ENCODE peak calls at places on chromosomes 13 and 19, in ten cellular contexts. One of them, this sample, is unnamed.

GRCh38 chr19:32363175-32363574 is 17.8 kb downstream of the ZNF507 start:
- DNase-seq in omental fat pad: no peak
- DNase-seq in A673: no peak
- DNase-seq in adrenal gland: peak; percentile 49
- DNase-seq in endothelial cell of umbilical vein: no peak
- DNase-seq in mammary epithelial cell: peak; percentile 70
- DNase-seq in fibroblast of the aortic adventitia: no peak
- DNase-seq in AG04449: no peak
- DNase-seq in GM13977: no peak
- DNase-seq in fibroblast of mammary gland: no peak
- DNase-seq in this sample: no peak

GRCh38 chr19:401836-402535 is 7.0 kb downstream of the C2CD4C start:
- DNase-seq in adrenal gland: no peak
- DNase-seq in fibroblast of the aortic adventitia: no peak
- DNase-seq in omental fat pad: no peak
- DNase-seq in GM13977: no peak
- DNase-seq in AG04449: no peak
- DNase-seq in endothelial cell of umbilical vein: no peak
- DNase-seq in mammary epithelial cell: no peak
- DNase-seq in fibroblast of mammary gland: no peak
- DNase-seq in A673: peak; percentile 37
- DNase-seq in this sample: no peak

GRCh38 chr13:20294497-20294896 is 62.4 kb upstream of the GJB6 start:
- DNase-seq in A673: peak; percentile 5
- DNase-seq in AG04449: no peak
- DNase-seq in GM13977: no peak
- DNase-seq in fibroblast of mammary gland: peak; percentile 15
- DNase-seq in fibroblast of the aortic adventitia: no peak
- DNase-seq in mammary epithelial cell: no peak
- DNase-seq in omental fat pad: no peak
- DNase-seq in endothelial cell of umbilical vein: no peak
- DNase-seq in adrenal gland: no peak
- DNase-seq in this sample: no peak

GRCh38 chr19:36605839-36606478 is 846 bp downstream of the ZNF382 start:
- DNase-seq in mammary epithelial cell: peak; percentile 23
- DNase-seq in GM13977: peak; percentile 53
- DNase-seq in fibroblast of mammary gland: no peak
- DNase-seq in adrenal gland: no peak
- DNase-seq in AG04449: no peak
- DNase-seq in endothelial cell of umbilical vein: peak; percentile 30
- DNase-seq in A673: peak; percentile 44
- DNase-seq in fibroblast of the aortic adventitia: no peak
- DNase-seq in omental fat pad: no peak
- DNase-seq in this sample: no peak

GRCh38 chr19:20244356-20244755 is 77.3 kb downstream of the ZNF486 start:
- DNase-seq in adrenal gland: no peak
- DNase-seq in fibroblast of mammary gland: peak; percentile 0
- DNase-seq in mammary epithelial cell: no peak
- DNase-seq in endothelial cell of umbilical vein: no peak
- DNase-seq in GM13977: no peak
- DNase-seq in A673: no peak
- DNase-seq in AG04449: no peak
- DNase-seq in fibroblast of the aortic adventitia: no peak
- DNase-seq in omental fat pad: no peak
- DNase-seq in this sample: no peak

GRCh38 chr19:17686592-17687042 is 1.5 kb downstream of the UNC13A start:
- DNase-seq in AG04449: no peak
- DNase-seq in mammary epithelial cell: no peak
- DNase-seq in fibroblast of mammary gland: no peak
- DNase-seq in A673: peak; percentile 76
- DNase-seq in fibroblast of the aortic adventitia: peak; percentile 12
- DNase-seq in endothelial cell of umbilical vein: no peak
- DNase-seq in GM13977: peak; percentile 45
- DNase-seq in adrenal gland: peak; percentile 28
- DNase-seq in omental fat pad: no peak
- DNase-seq in this sample: no peak

GRCh38 chr19:53809518-53810186 is 14.5 kb downstream of the NLRP12 start:
- DNase-seq in endothelial cell of umbilical vein: peak; percentile 60
- DNase-seq in adrenal gland: peak; percentile 20
- DNase-seq in GM13977: no peak
- DNase-seq in omental fat pad: no peak
- DNase-seq in fibroblast of the aortic adventitia: no peak
- DNase-seq in mammary epithelial cell: no peak
- DNase-seq in fibroblast of mammary gland: no peak
- DNase-seq in AG04449: no peak
- DNase-seq in A673: peak; percentile 29
- DNase-seq in this sample: no peak

GRCh38 chr19:11269408-11269807 is 7.1 kb upstream of the DOCK6 start:
- DNase-seq in fibroblast of the aortic adventitia: peak; percentile 41
- DNase-seq in AG04449: no peak
- DNase-seq in fibroblast of mammary gland: peak; percentile 50
- DNase-seq in endothelial cell of umbilical vein: peak; percentile 93
- DNase-seq in adrenal gland: no peak
- DNase-seq in omental fat pad: no peak
- DNase-seq in GM13977: no peak
- DNase-seq in mammary epithelial cell: peak; percentile 29
- DNase-seq in A673: peak; percentile 89
- DNase-seq in this sample: peak; percentile 37

DNA sequence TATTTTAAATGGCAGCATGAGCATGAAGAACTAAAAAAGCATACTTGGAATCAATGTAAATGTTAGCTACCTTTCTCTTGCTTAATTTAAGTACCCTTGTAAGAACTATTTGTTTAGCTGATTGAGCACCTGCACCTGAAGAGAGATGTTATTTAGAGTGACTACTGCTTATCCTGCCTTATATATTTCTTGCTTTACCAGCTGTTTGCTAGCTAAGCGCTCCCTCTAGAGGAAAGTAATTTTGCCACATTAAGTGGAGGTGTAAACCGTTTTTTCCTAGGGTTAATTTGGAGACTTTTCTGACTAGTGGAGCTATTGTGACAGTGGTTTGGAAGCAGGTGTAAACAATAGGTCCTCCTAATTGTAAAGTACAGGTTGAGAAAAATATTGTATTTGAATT is 19.4 kb upstream of the PSG2 start:
- DNase-seq in GM13977: no peak
- DNase-seq in AG04449: no peak
- DNase-seq in A673: no peak
- DNase-seq in fibroblast of mammary gland: no peak
- DNase-seq in omental fat pad: no peak
- DNase-seq in mammary epithelial cell: no peak
- DNase-seq in endothelial cell of umbilical vein: no peak
- DNase-seq in adrenal gland: no peak
- DNase-seq in fibroblast of the aortic adventitia: no peak
- DNase-seq in this sample: no peak
- TF ChIP-seq CTCF in GM13977: no peak
- TF ChIP-seq CTCF in AG04449: no peak
- TF ChIP-seq CTCF in A673: no peak
- TF ChIP-seq CTCF in fibroblast of mammary gland: no peak
- TF ChIP-seq CTCF in omental fat pad: no peak
- TF ChIP-seq CTCF in mammary epithelial cell: peak; percentile 27
- TF ChIP-seq CTCF in endothelial cell of umbilical vein: no peak
- TF ChIP-seq CTCF in adrenal gland: no peak
- TF ChIP-seq CTCF in fibroblast of the aortic adventitia: no peak
- TF ChIP-seq CTCF in this sample: no peak

GRCh38 chr19:30402790-30403189 is 30.6 kb downstream of the ZNF536 start:
- DNase-seq in fibroblast of the aortic adventitia: no peak
- DNase-seq in GM13977: no peak
- DNase-seq in fibroblast of mammary gland: no peak
- DNase-seq in A673: no peak
- DNase-seq in AG04449: no peak
- DNase-seq in adrenal gland: no peak
- DNase-seq in mammary epithelial cell: no peak
- DNase-seq in omental fat pad: no peak
- DNase-seq in endothelial cell of umbilical vein: no peak
- DNase-seq in this sample: no peak

GRCh38 chr19:30407310-30407709 is 35.1 kb downstream of the ZNF536 start:
- DNase-seq in adrenal gland: no peak
- DNase-seq in mammary epithelial cell: no peak
- DNase-seq in A673: no peak
- DNase-seq in fibroblast of the aortic adventitia: no peak
- DNase-seq in omental fat pad: no peak
- DNase-seq in GM13977: no peak
- DNase-seq in fibroblast of mammary gland: no peak
- DNase-seq in AG04449: no peak
- DNase-seq in endothelial cell of umbilical vein: no peak
- DNase-seq in this sample: no peak

GRCh38 chr19:30403583-30403982 is 31.4 kb downstream of the ZNF536 start:
- DNase-seq in fibroblast of the aortic adventitia: no peak
- DNase-seq in A673: no peak
- DNase-seq in mammary epithelial cell: no peak
- DNase-seq in fibroblast of mammary gland: no peak
- DNase-seq in adrenal gland: no peak
- DNase-seq in omental fat pad: no peak
- DNase-seq in GM13977: no peak
- DNase-seq in AG04449: no peak
- DNase-seq in endothelial cell of umbilical vein: no peak
- DNase-seq in this sample: no peak

GRCh38 chr19:30408734-30409301 is 36.6 kb downstream of the ZNF536 start:
- DNase-seq in adrenal gland: no peak
- DNase-seq in fibroblast of mammary gland: no peak
- DNase-seq in AG04449: no peak
- DNase-seq in GM13977: no peak
- DNase-seq in omental fat pad: no peak
- DNase-seq in A673: no peak
- DNase-seq in endothelial cell of umbilical vein: no peak
- DNase-seq in fibroblast of the aortic adventitia: no peak
- DNase-seq in mammary epithelial cell: no peak
- DNase-seq in this sample: no peak

DNA sequence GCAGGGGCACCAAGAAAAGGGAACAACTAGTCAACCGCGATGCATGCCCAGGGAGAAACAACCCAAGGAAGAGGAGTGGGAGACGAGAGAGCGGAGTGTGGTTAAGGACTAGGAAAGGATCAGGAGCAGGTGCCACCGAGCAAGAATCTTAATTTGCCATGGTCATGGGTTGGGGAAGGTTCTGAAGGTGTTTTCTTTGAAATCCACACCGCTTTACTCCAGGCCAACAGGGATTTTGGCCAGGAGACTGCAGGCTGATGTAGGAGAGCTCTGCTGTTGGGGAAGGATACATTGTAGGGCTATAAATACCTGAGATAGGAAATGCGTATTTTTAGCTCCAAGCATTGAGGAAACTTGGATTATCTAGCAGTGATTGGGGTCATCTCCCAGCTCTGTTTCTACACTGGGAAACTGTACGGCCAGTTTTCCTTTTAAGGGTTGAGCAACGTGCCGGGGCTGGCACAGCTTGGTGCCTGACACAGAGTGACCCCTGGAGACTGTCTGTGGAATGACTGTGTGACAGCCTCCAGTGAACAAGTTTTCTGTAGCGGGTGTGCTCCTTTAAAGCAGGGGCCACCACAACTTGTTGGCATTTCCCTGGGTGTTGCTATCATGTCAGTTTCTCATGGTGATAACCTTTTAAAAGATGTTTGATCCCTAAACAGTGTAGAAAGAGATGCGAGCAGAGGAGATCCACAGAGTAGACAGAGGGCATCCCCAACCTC is 34.2 kb downstream of the ZNF536 start:
- DNase-seq in A673: peak; percentile 12
- DNase-seq in omental fat pad: no peak
- DNase-seq in endothelial cell of umbilical vein: no peak
- DNase-seq in GM13977: peak; percentile 32
- DNase-seq in mammary epithelial cell: no peak
- DNase-seq in fibroblast of mammary gland: no peak
- DNase-seq in fibroblast of the aortic adventitia: no peak
- DNase-seq in AG04449: no peak
- DNase-seq in adrenal gland: peak; percentile 71
- DNase-seq in this sample: peak; percentile 66
- TF ChIP-seq CTCF in A673: peak; percentile 45
- TF ChIP-seq CTCF in omental fat pad: no peak
- TF ChIP-seq CTCF in endothelial cell of umbilical vein: no peak
- TF ChIP-seq CTCF in GM13977: peak; percentile 33
- TF ChIP-seq CTCF in mammary epithelial cell: no peak
- TF ChIP-seq CTCF in fibroblast of mammary gland: no peak
- TF ChIP-seq CTCF in fibroblast of the aortic adventitia: no peak
- TF ChIP-seq CTCF in AG04449: peak; percentile 7
- TF ChIP-seq CTCF in adrenal gland: peak; percentile 61
- TF ChIP-seq CTCF in this sample: peak; percentile 29

DNA sequence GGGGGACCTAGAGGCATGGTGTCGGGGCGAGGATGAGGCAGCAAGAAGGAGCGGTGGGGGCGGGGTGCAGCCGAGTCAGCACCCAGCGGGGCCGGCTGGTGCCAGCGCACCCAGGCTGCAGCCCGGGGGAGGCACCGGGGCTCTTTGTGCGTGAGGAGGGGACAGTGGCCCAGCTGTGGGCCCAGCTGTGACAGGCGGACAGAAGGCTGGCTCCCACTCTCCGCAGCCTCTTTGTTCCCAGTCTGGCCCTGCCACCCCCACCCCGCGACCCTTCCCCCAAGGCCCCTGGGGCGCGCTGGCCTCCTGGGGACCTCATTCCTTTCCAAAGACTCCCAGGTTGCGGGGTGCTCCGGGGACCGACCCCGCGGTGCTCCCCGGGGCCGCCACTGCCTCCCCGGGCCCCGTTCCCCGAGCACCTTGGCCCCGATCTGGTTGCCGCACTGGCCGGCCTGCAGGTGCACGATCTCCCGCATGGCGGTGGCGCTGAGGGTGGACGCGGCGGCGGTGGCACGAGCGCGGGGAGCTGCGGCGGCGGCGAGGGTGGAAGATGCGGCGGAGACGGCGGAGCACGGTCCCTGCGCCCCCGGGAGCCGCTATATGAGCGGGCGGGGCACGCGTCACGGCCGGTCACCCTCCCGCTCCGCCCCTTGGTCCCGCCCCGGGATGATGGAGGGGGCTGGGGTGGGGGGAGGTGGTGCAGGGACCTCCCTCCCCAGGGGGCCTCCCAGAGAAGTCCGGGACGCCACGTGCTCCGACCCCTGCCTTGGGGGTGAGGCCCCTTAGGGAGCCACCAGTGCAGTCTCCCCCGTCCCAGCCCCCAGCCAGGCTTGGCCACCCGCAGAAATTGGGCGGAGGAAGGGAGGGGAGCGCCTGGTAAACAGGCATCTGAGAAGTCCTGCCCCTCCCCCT is at the start of gene TUBB4A:
- DNase-seq in AG04449: no peak
- DNase-seq in mammary epithelial cell: no peak
- DNase-seq in adrenal gland: peak; percentile 72
- DNase-seq in fibroblast of the aortic adventitia: no peak
- DNase-seq in omental fat pad: no peak
- DNase-seq in endothelial cell of umbilical vein: no peak
- DNase-seq in A673: peak; percentile 60
- DNase-seq in GM13977: peak; percentile 85
- DNase-seq in fibroblast of mammary gland: no peak
- DNase-seq in this sample: no peak
- TF ChIP-seq CTCF in AG04449: no peak
- TF ChIP-seq CTCF in mammary epithelial cell: no peak
- TF ChIP-seq CTCF in adrenal gland: no peak
- TF ChIP-seq CTCF in fibroblast of the aortic adventitia: no peak
- TF ChIP-seq CTCF in omental fat pad: no peak
- TF ChIP-seq CTCF in endothelial cell of umbilical vein: no peak
- TF ChIP-seq CTCF in A673: no peak
- TF ChIP-seq CTCF in GM13977: no peak
- TF ChIP-seq CTCF in fibroblast of mammary gland: no peak
- TF ChIP-seq CTCF in this sample: no peak

DNA sequence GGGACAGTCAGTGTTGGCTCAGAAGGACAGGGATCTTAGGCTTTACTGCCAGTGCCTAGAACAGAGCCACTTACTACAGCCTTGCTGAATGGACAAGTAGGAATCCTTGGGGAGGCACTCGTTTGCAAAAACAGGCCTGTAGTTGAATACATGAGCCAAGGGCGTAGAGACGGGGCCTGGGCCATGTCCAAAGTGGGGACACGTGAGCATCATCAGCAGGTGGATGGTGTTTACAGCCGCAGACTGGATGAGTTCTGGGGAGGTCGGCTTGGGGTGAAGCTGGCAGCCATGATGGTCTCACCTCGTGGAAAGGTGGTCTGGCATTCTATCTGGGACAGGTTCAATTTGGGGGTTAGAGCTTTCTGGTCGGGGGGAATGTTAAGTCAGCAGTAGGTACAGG is 17.5 kb downstream of the RYR1 start:
- DNase-seq in fibroblast of the aortic adventitia: no peak
- DNase-seq in A673: no peak
- DNase-seq in fibroblast of mammary gland: no peak
- DNase-seq in mammary epithelial cell: no peak
- DNase-seq in GM13977: no peak
- DNase-seq in adrenal gland: no peak
- DNase-seq in AG04449: no peak
- DNase-seq in omental fat pad: no peak
- DNase-seq in endothelial cell of umbilical vein: no peak
- DNase-seq in this sample: no peak
- TF ChIP-seq CTCF in fibroblast of the aortic adventitia: no peak
- TF ChIP-seq CTCF in A673: no peak
- TF ChIP-seq CTCF in fibroblast of mammary gland: no peak
- TF ChIP-seq CTCF in mammary epithelial cell: no peak
- TF ChIP-seq CTCF in GM13977: no peak
- TF ChIP-seq CTCF in adrenal gland: no peak
- TF ChIP-seq CTCF in AG04449: no peak
- TF ChIP-seq CTCF in omental fat pad: no peak
- TF ChIP-seq CTCF in endothelial cell of umbilical vein: no peak
- TF ChIP-seq CTCF in this sample: no peak

This sample was measured in foreskin fibroblast.